ENCODE peak calls at places on chromosomes 3 and 15, in nine cellular contexts. F is H9; D is pancreas; M is heart right ventricle; L is SJSA1; N is uterus; G is esophagus muscularis mucosa; E is CD8-positive, alpha-beta memory T cell; U is CD4-positive, CD25-positive, alpha-beta regulatory T cell. X is an unnamed sample. For H3K9me3, the result is how much of the 10 kb centered on the place peaks cover.

GRCh38 chr3:71641669-71642068 is 58.1 kb upstream of the FOXP1 start:
- DNase-seq in F (no peak), D (no peak), M (no peak), L (no peak), N (no peak), G (no peak), E (no peak), U (no peak), X (no peak)

GRCh38 chr3:129305592-129306091 is 27.0 kb downstream of the HMCES start:
- DNase-seq in F (peak), D (peak), M (peak), L (no peak), N (peak), G (no peak), E (no peak), U (peak), X (peak)

GRCh38 chr15:58348095-58348812 is 83.5 kb upstream of the LIPC start:
- DNase-seq in F (no peak), D (no peak), M (no peak), L (no peak), N (no peak), G (peak), E (no peak), U (no peak), X (peak)

GRCh38 chr3:27554706-27555105 is 70.5 kb upstream of the SLC4A7 start:
- DNase-seq in F (no peak), D (no peak), M (no peak), L (no peak), N (no peak), G (no peak), E (no peak), U (no peak), X (peak)

GRCh38 chr15:33309602-33310276 is 1.0 kb upstream of the RYR3 start:
- DNase-seq in F (peak), D (no peak), M (no peak), L (no peak), N (peak), G (peak), E (no peak), U (no peak), X (no peak)

GRCh38 chr3:102174312-102174712 is 260.5 kb upstream of the ZPLD1 start:
- DNase-seq in F (no peak), D (no peak), M (no peak), L (peak), N (no peak), G (no peak), E (no peak), U (no peak), X (no peak)

GRCh38 chr15:70722266-70723123 is 40.9 kb downstream of the UACA start:
- DNase-seq in F (no peak), D (no peak), M (no peak), L (no peak), N (no peak), G (no peak), E (peak), U (no peak), X (no peak)

GRCh38 chr3:142963266-142964149 is at the start of gene PAQR9:
- DNase-seq in F (peak), D (peak), M (peak), L (no peak), N (no peak), G (no peak), E (peak), U (no peak), X (peak)

GRCh38 chr3:124800511-124801374 is 70.5 kb downstream of the UMPS start:
- DNase-seq in F (no peak), D (peak), M (peak), L (no peak), N (peak), G (no peak), E (no peak), U (no peak), X (peak)

GRCh38 chr3:177262396-177262795 is 65.1 kb upstream of the TBL1XR1 start:
- DNase-seq in F (peak), D (no peak), M (no peak), L (no peak), N (no peak), G (no peak), E (no peak), U (no peak), X (no peak)

GRCh38 chr3:48621461-48621869 is at the start of gene TMEM89:
- DNase-seq in F (no peak), D (no peak), M (no peak), L (no peak), N (no peak), G (no peak), E (no peak), U (no peak), X (no peak)

GRCh38 chr3:148146947-148147346 is 550.8 kb upstream of the AGTR1 start:
- DNase-seq in F (no peak), D (no peak), M (no peak), L (no peak), N (no peak), G (no peak), E (no peak), U (no peak), X (no peak)

GRCh38 chr3:98617841-98618240 is 24.4 kb upstream of the CPOX start:
- DNase-seq in F (no peak), D (no peak), M (no peak), L (no peak), N (no peak), G (no peak), E (no peak), U (no peak), X (no peak)

GRCh38 chr3:187958432-187959003 is 195.4 kb upstream of the LPP start:
- DNase-seq in F (no peak), D (no peak), M (peak), L (no peak), N (no peak), G (no peak), E (peak), U (no peak), X (no peak)

GRCh38 chr15:74176262-74177208 is 3.0 kb downstream of the ISLR start:
- DNase-seq in F (peak), D (no peak), M (no peak), L (no peak), N (peak), G (no peak), E (no peak), U (no peak), X (no peak)

GRCh38 chr3:133394561-133395311 is 5.1 kb upstream of the BFSP2 start:
- DNase-seq in F (no peak), D (no peak), M (no peak), L (no peak), N (no peak), G (no peak), E (no peak), U (no peak), X (no peak)

GRCh38 chr3:188323067-188323842 is 169.3 kb downstream of the LPP start:
- DNase-seq in F (no peak), D (no peak), M (no peak), L (no peak), N (no peak), G (no peak), E (peak), U (no peak), X (no peak)

GRCh38 chr15:90620379-90621134 is 90.8 kb downstream of the CRTC3 start:
- DNase-seq in F (no peak), D (no peak), M (no peak), L (no peak), N (no peak), G (no peak), E (no peak), U (no peak), X (no peak)

GRCh38 chr3:100150583-100150982 is 36.3 kb upstream of the FILIP1L start:
- DNase-seq in F (no peak), D (no peak), M (no peak), L (no peak), N (no peak), G (no peak), E (no peak), U (no peak), X (no peak)

GRCh38 chr15:68321229-68321628 is 43.7 kb downstream of the FEM1B start:
- DNase-seq in F (no peak), D (no peak), M (no peak), L (no peak), N (no peak), G (no peak), E (no peak), U (no peak), X (no peak)

GRCh38 chr3:114120211-114120610 is 58.6 kb downstream of the DRD3 start:
- DNase-seq in F (no peak), D (no peak), M (no peak), L (no peak), N (no peak), G (no peak), E (no peak), U (no peak), X (no peak)

GRCh38 chr3:106829206-106829605 is 548.0 kb upstream of the CCDC54 start:
- DNase-seq in F (no peak), D (no peak), M (no peak), L (no peak), N (no peak), G (no peak), E (no peak), U (no peak), X (no peak)

GRCh38 chr3:53731934-53732624 is 114.1 kb downstream of the CHDH start:
- DNase-seq in F (no peak), D (no peak), M (no peak), L (no peak), N (no peak), G (no peak), E (no peak), U (no peak), X (no peak)

GRCh38 chr15:65059369-65059750 is 8.4 kb downstream of the RASL12 start:
- DNase-seq in F (no peak), D (no peak), M (no peak), L (no peak), N (no peak), G (no peak), E (no peak), U (no peak), X (no peak)

GRCh38 chr15:91865486-91865885 is 12.0 kb downstream of the SLCO3A1 start:
- DNase-seq in F (no peak), D (no peak), M (no peak), L (no peak), N (no peak), G (no peak), E (no peak), U (no peak), X (no peak)
- H3K27ac ChIP-seq in F (no peak), D (no peak), M (peak), L (no peak), N (peak), G (peak), E (no peak), U (no peak), X (peak)

DNA sequence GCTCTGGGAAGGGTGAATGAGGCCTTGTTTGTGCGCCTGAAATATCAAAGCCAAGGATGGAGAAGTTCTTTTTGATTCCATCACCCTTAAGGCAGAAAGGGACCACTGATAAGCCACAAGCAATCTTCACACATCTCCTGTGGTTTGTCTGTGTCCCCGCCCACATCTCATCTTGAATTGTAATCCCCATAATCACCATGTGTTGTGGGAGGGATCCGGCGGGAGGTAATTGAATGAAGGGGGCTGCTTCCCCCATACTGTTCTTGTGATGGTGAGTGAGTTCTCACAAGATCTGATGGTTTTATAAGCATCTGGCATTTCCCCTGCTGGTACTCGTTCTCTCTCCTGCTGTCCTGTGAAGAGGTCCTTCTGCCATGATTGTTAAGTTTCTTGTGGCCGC is 329.6 kb upstream of the RGMA start:
- DNase-seq in F (no peak), D (no peak), M (no peak), L (no peak), N (no peak), G (no peak), E (no peak), U (no peak), X (no peak)
- H3K9me3 ChIP-seq in F (under half), D (under half), M (under half), L (under half), N (under half), G (under half), E (under half), U (under half), X (under half)

GRCh38 chr15:49718234-49718633 is 97.4 kb downstream of the DTWD1 start:
- DNase-seq in F (no peak), D (no peak), M (no peak), L (no peak), N (no peak), G (no peak), E (no peak), U (no peak), X (no peak)
- H3K27ac ChIP-seq in F (no peak), D (peak), M (peak), L (no peak), N (peak), G (peak), E (no peak), U (no peak), X (peak)

GRCh38 chr3:194321666-194322640 is 29.2 kb downstream of the CPN2 start:
- DNase-seq in F (no peak), D (no peak), M (no peak), L (no peak), N (no peak), G (no peak), E (no peak), U (no peak), X (no peak)

GRCh38 chr3:194320744-194321243 is 30.3 kb downstream of the CPN2 start:
- DNase-seq in F (no peak), D (no peak), M (no peak), L (no peak), N (no peak), G (no peak), E (no peak), U (no peak), X (no peak)

GRCh38 chr3:194324823-194325327 is 26.3 kb downstream of the CPN2 start:
- DNase-seq in F (no peak), D (no peak), M (no peak), L (no peak), N (no peak), G (no peak), E (no peak), U (no peak), X (no peak)

GRCh38 chr3:194323785-194324735 is 27.1 kb downstream of the CPN2 start:
- DNase-seq in F (peak), D (peak), M (peak), L (no peak), N (peak), G (peak), E (peak), U (peak), X (peak)

GRCh38 chr3:194322701-194323174 is 28.4 kb downstream of the CPN2 start:
- DNase-seq in F (peak), D (no peak), M (no peak), L (peak), N (no peak), G (no peak), E (no peak), U (no peak), X (peak)
- H3K9me3 ChIP-seq in F (under half), D (under half), M (under half), L (under half), N (under half), G (under half), E (under half), U (under half), X (under half)

GRCh38 chr15:99163271-99164062 is 58.6 kb downstream of the SYNM start:
- DNase-seq in F (no peak), D (no peak), M (no peak), L (no peak), N (no peak), G (peak), E (no peak), U (no peak), X (no peak)
- H3K27ac ChIP-seq in F (no peak), D (no peak), M (no peak), L (no peak), N (no peak), G (peak), E (no peak), U (no peak), X (no peak)

GRCh38 chr3:137583256-137583655 is 180.9 kb upstream of the SOX14 start:
- DNase-seq in F (no peak), D (no peak), M (no peak), L (no peak), N (no peak), G (no peak), E (no peak), U (no peak), X (no peak)

DNA sequence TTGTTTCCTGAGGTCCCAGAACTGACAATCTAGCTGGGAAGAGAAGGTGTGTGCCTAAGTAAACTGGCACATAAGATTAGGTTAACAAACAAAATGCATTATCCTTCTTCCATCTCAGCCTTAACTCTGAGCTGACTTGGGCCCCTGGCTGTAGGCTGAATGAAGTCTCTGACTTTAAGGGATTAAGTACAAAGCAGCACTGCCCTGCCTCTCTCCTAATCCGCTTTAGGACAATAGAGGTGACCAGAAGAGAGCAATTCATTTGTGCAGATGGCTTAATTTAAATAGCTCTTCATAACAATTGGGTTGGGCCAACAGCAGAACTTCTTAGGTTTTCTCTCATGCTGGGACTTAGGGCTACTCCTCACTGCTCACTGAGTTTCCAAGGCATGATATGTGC is 181.6 kb upstream of the SOX14 start:
- DNase-seq in F (peak), D (no peak), M (no peak), L (no peak), N (no peak), G (no peak), E (no peak), U (no peak), X (no peak)
- H3K9me3 ChIP-seq in F (under half), D (under half), M (under half), L (under half), N (under half), G (under half), E (under half), U (under half), X (under half)

DNA sequence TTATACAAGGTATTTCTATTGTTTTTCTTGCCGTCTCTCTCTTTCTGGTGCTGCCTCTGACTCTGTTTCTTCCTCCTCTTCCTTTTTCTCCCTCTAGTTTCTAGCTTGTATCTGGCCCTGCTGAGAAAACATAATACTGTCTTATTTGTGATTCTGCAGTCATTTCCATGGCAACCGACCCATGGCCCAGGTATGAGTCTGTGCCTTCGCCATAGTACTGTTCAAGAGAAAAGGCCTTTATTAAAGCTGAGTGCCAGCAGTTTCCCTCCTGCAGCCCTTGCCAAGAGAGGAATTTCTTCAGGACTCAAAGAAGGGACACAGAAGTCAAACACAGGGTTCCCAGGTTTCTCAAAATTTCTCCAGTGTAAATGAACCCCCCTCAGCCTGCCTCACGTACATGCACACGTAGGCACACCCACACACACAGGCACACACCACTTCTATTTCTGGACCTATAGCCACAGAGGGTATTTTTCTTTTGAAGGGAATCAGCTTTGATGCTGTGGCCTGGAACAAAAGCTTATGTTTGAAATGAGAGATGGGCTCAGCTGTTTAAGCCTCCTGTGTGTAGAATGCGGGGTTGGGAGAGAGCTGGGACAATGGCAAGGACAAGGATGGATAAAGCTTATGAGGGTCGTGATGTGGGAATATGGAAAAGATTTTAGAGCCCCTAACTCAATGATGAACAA is 269.2 kb downstream of the PDCD6IP start:
- DNase-seq in F (no peak), D (no peak), M (no peak), L (no peak), N (no peak), G (no peak), E (no peak), U (no peak), X (no peak)
- H3K27ac ChIP-seq in F (no peak), D (no peak), M (no peak), L (no peak), N (no peak), G (no peak), E (no peak), U (no peak), X (no peak)

GRCh38 chr3:42807929-42808328 is 1.3 kb upstream of the ACKR2 start:
- DNase-seq in F (no peak), D (no peak), M (no peak), L (no peak), N (no peak), G (no peak), E (no peak), U (no peak), X (no peak)

GRCh38 chr3:42802876-42803799 is 1.2 kb downstream of the HIGD1A start:
- DNase-seq in F (peak), D (no peak), M (no peak), L (no peak), N (no peak), G (no peak), E (no peak), U (no peak), X (no peak)

GRCh38 chr3:42803800-42804112 is 534 bp downstream of the HIGD1A start:
- DNase-seq in F (peak), D (peak), M (peak), L (no peak), N (peak), G (no peak), E (no peak), U (no peak), X (no peak)

GRCh38 chr3:42804113-42804830 is at the start of gene HIGD1A:
- DNase-seq in F (peak), D (peak), M (peak), L (peak), N (peak), G (peak), E (peak), U (peak), X (peak)

GRCh38 chr3:42804831-42805821 is 836 bp upstream of the HIGD1A start:
- DNase-seq in F (peak), D (peak), M (peak), L (no peak), N (peak), G (no peak), E (no peak), U (no peak), X (no peak)
- H3K9me3 ChIP-seq in F (under half), D (under half), M (under half), L (under half), N (under half), G (under half), E (under half), U (under half), X (under half)

DNA sequence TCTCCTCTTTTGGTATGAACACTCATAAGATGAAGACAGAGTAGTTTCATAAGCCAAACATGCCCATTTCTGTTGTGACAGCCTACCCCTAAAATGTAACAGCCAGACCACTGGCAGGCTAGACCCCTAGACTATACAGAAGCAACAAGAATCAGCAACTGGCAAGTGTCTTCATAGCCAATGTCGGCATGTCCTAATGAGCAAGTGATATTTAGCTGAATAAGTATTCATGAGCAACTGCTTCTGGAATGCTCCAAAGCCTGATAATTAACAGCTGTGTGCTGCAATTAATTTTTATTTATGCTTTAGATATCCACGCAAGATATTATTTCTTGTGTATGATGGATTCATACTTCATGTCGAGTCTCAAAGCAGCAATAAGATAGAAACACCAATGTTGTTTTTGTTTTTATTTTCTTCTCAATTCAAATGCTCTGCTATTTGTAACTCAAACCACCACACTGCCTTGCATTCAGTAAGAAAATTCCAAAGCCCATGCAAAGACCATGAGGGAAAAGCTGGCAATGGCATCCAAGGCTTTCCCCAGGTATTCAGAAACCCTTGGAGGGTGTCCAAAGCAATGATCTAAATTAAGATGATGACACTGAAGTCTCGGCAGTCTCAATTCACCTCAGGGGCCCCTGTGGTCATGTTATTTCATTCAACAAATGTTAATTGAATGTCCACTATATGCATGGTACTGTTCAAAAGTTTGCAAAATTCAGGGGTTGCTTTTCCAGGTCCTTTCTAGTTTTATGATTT is 167.7 kb upstream of the NECTIN3 start:
- DNase-seq in F (no peak), D (no peak), M (no peak), L (no peak), N (no peak), G (no peak), E (no peak), U (no peak), X (no peak)
- H3K27ac ChIP-seq in F (no peak), D (no peak), M (no peak), L (no peak), N (no peak), G (no peak), E (no peak), U (no peak), X (no peak)